ENCODE peak calls at places on chromosomes 2 and 18, in six cellular contexts. B, E, A, M, H and D are unnamed samples.

GRCh38 chr2:136448435-136448834 is 316.9 kb upstream of the THSD7B start:
- DNase-seq in B (no peak), E (no peak), A (no peak), M (no peak), H (no peak), D (no peak)

GRCh38 chr2:134276381-134277172 is 22.7 kb downstream of the MGAT5 start:
- DNase-seq in B (no peak), E (peak; percentile 33), A (no peak), M (no peak), H (no peak), D (no peak)

GRCh38 chr2:120669971-120670370 is 65.7 kb upstream of the GLI2 start:
- DNase-seq in B (no peak), E (no peak), A (no peak), M (no peak), H (no peak), D (no peak)

GRCh38 chr2:129087133-129087813 is 768.6 kb upstream of the HS6ST1 start:
- DNase-seq in B (no peak), E (no peak), A (no peak), M (no peak), H (no peak), D (peak; percentile 24)

GRCh38 chr2:102166189-102166845 is 20.5 kb upstream of the IL1RL2 start:
- DNase-seq in B (no peak), E (peak; percentile 57), A (no peak), M (peak; percentile 52), H (no peak), D (no peak)

GRCh38 chr2:238947920-238948710 is 100.2 kb downstream of the TWIST2 start:
- DNase-seq in B (no peak), E (peak; percentile 89), A (no peak), M (peak; percentile 59), H (peak; percentile 63), D (peak; percentile 62)

GRCh38 chr18:2961828-2962227 is 51.1 kb downstream of the LPIN2 start:
- DNase-seq in B (peak; percentile 53), E (no peak), A (no peak), M (no peak), H (no peak), D (no peak)

GRCh38 chr2:109348645-109349554 is 219.9 kb downstream of the SH3RF3 start:
- DNase-seq in B (peak; percentile 67), E (no peak), A (peak; percentile 18), M (no peak), H (no peak), D (no peak)

GRCh38 chr2:127413782-127414743 is 4.2 kb upstream of the PROC start:
- DNase-seq in B (no peak), E (no peak), A (no peak), M (peak; percentile 76), H (no peak), D (no peak)

GRCh38 chr18:22348521-22349316 is 69.0 kb downstream of the CTAGE1 start:
- DNase-seq in B (no peak), E (peak; percentile 74), A (no peak), M (peak; percentile 18), H (peak; percentile 75), D (peak; percentile 83)

GRCh38 chr2:176813526-176814179 is 398.9 kb upstream of the HNRNPA3 start:
- DNase-seq in B (no peak), E (no peak), A (no peak), M (no peak), H (no peak), D (no peak)

GRCh38 chr18:3015203-3015590 is 2.3 kb upstream of the LPIN2 start:
- DNase-seq in B (no peak), E (peak; percentile 53), A (no peak), M (peak; percentile 52), H (no peak), D (no peak)

GRCh38 chr2:224242543-224242942 is 159.4 kb downstream of the FAM124B start:
- DNase-seq in B (no peak), E (no peak), A (no peak), M (no peak), H (no peak), D (no peak)

GRCh38 chr2:120100627-120101026 is 87.8 kb downstream of the EPB41L5 start:
- DNase-seq in B (no peak), E (no peak), A (no peak), M (no peak), H (no peak), D (no peak)

GRCh38 chr2:17156086-17156485 is 362.2 kb downstream of the RAD51AP2 start:
- DNase-seq in B (no peak), E (no peak), A (no peak), M (no peak), H (no peak), D (no peak)

GRCh38 chr2:46346719-46347118 is 49.5 kb downstream of the EPAS1 start:
- DNase-seq in B (no peak), E (no peak), A (no peak), M (no peak), H (no peak), D (no peak)

GRCh38 chr2:238439093-238439849 is 12.5 kb downstream of the ASB1 start:
- DNase-seq in B (no peak), E (peak; percentile 98), A (no peak), M (peak; percentile 91), H (peak; percentile 36), D (no peak)

GRCh38 chr2:45720210-45720609 is 68.7 kb downstream of the PRKCE start:
- DNase-seq in B (no peak), E (no peak), A (no peak), M (no peak), H (no peak), D (no peak)

GRCh38 chr2:157424374-157424773 is 19.5 kb downstream of the CYTIP start:
- DNase-seq in B (no peak), E (no peak), A (no peak), M (no peak), H (no peak), D (no peak)

GRCh38 chr18:61677435-61677830 is 215.4 kb downstream of the RNF152 start:
- DNase-seq in B (no peak), E (no peak), A (no peak), M (no peak), H (no peak), D (no peak)

GRCh38 chr2:10339647-10340592 is 37.2 kb downstream of the HPCAL1 start:
- DNase-seq in B (no peak), E (no peak), A (no peak), M (no peak), H (no peak), D (no peak)

GRCh38 chr2:2024751-2025481 is 280.6 kb upstream of the PXDN start:
- DNase-seq in B (no peak), E (no peak), A (no peak), M (no peak), H (no peak), D (no peak)

GRCh38 chr2:238651306-238652052 is 196.4 kb upstream of the TWIST2 start:
- DNase-seq in B (no peak), E (no peak), A (no peak), M (no peak), H (no peak), D (no peak)

GRCh38 chr2:14016289-14016955 is 616.1 kb upstream of the LRATD1 start:
- DNase-seq in B (no peak), E (no peak), A (no peak), M (no peak), H (no peak), D (no peak)

GRCh38 chr2:168821992-168822391 is 19.6 kb downstream of the NOSTRIN start:
- DNase-seq in B (no peak), E (no peak), A (no peak), M (no peak), H (no peak), D (no peak)

DNA sequence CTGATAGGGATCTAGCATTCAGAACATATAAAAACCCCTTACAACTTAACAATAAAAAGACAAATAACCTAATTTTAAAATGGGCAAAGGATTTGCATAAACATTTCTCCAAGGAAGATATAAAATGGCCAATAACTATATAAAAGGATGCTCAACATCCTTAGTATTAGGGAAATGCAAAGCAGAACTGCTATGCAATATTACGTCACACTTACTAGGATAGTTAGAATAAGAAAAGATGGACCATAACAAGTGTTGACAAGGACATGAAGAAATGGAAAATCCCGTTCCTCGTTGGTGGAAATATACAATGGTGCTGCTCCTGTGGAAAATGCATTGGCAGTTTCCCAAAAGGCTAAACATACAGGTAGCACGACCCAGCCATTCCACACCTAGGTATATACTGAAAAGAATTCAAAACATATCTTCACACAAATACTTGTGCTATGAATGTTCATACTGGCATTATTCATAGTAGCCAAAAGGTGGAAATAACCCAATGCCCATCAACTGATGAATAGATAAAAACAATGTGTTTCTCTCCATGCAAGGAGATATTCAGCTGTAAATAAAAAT is 48.2 kb upstream of the REV1 start:
- DNase-seq in B (no peak), E (no peak), A (no peak), M (no peak), H (no peak), D (no peak)
- H3K4me3 ChIP-seq in B (no peak overlapping the region), E (no peak overlapping the region), A (no peak overlapping the region), M (no peak overlapping the region), H (no peak overlapping the region), D (no peak overlapping the region)

DNA sequence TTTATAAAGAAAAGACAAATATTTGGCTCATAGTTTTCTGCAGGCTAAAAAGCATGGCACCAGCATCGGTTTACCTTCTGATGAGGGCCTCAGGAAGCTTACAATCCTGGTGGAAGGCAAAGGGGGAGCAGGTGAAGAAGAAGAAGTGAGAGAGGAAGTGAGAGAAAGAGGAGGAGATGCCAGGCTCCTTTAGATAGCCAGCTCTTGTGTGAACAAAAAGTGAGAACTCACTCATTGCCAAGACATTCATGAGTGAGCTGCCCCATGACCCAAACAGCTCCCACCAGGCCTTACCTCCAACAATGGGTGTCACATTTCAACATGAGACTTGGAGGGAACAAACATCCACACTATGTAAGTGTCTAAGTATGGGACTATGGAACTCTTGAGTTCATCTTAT is 14.3 kb downstream of the CCDC150 start:
- DNase-seq in B (no peak), E (no peak), A (no peak), M (no peak), H (no peak), D (no peak)
- H3K27ac ChIP-seq in B (no peak overlapping the region), E (no peak overlapping the region), A (no peak overlapping the region), M (no peak overlapping the region), H (no peak overlapping the region), D (no peak overlapping the region)

DNA sequence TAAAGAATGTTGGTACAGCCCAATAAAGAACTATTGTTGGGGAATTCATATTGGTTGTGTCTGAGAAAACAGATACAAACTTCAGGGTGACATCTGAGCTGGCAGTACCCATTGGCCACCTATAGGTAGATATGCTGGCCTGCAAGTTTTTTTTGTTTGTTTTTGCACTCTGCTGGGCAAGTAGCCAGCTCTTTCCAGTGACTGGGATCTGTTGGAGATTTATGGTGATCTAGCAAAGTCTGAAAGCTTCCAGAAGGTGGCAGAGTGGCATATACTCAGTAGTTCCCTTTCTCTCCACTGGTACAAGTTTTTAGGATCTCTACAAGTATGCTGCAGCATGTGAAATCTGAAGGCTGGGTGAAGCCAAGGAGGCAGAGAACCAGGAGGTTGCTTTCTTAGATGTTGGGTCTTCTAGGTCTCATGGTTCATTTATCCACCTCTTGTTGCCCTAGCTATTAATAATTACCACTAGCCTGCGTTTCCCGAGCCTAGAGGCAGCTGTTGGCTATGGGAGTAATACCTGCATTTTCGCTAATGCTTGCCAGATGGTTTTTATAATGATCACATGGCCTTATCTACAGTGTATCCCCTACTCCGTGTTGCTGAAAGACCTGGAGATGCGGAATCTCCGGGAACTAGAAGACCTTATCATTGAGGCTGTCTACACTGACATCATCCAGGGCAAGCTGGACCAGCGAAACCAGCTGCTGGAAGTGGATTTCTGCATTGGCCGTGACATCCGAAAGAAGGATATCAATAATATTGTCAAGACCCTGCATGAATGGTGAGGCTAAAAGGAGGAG is 9.5 kb downstream of the COPS7B start:
- DNase-seq in B (no peak), E (peak; percentile 73), A (no peak), M (peak; percentile 91), H (no peak), D (no peak)
- H3K4me3 ChIP-seq in B (no peak overlapping the region), E (no peak overlapping the region), A (no peak overlapping the region), M (no peak overlapping the region), H (no peak overlapping the region), D (no peak overlapping the region)

GRCh38 chr18:48946329-48946835 is 4.4 kb downstream of the SMAD7 start:
- DNase-seq in B (no peak), E (no peak), A (no peak), M (no peak), H (peak; percentile 17), D (no peak)
- H3K27ac ChIP-seq in B (no peak overlapping the region), E (no peak overlapping the region), A (no peak overlapping the region), M (peak overlapping the region; percentile 99), H (peak overlapping the region; percentile 100), D (peak overlapping the region; percentile 100)